ENCODE peak calls at places on chromosomes 16 and 17, in eight cellular contexts. One of them, this sample, is unnamed.

GRCh38 chr17:79746955-79747507 is 16.3 kb downstream of the ENPP7 start:
- DNase-seq in GDM1: no peak
- DNase-seq in HS-27A: no peak
- DNase-seq in kidney: no peak
- DNase-seq in ovary: no peak
- DNase-seq in left ventricle myocardium inferior: no peak
- DNase-seq in osteocyte: no peak
- DNase-seq in left ventricle myocardium superior: no peak
- DNase-seq in this sample: no peak

GRCh38 chr17:71631483-71631882 is 489.3 kb upstream of the SOX9 start:
- DNase-seq in GDM1: no peak
- DNase-seq in HS-27A: no peak
- DNase-seq in kidney: no peak
- DNase-seq in ovary: no peak
- DNase-seq in left ventricle myocardium inferior: no peak
- DNase-seq in osteocyte: no peak
- DNase-seq in left ventricle myocardium superior: no peak
- DNase-seq in this sample: no peak

GRCh38 chr16:80027007-80027965 is 426.7 kb upstream of the MAF start:
- DNase-seq in GDM1: peak
- DNase-seq in HS-27A: peak
- DNase-seq in kidney: peak
- DNase-seq in ovary: peak
- DNase-seq in left ventricle myocardium inferior: peak
- DNase-seq in osteocyte: peak
- DNase-seq in left ventricle myocardium superior: peak
- DNase-seq in this sample: peak

GRCh38 chr17:42598905-42599304 is 10.3 kb downstream of the RETREG3 start:
- DNase-seq in GDM1: no peak
- DNase-seq in HS-27A: no peak
- DNase-seq in kidney: no peak
- DNase-seq in ovary: peak
- DNase-seq in left ventricle myocardium inferior: peak
- DNase-seq in osteocyte: no peak
- DNase-seq in left ventricle myocardium superior: no peak
- DNase-seq in this sample: no peak

GRCh38 chr17:30947796-30948195 is 23.0 kb upstream of the RNF135 start:
- DNase-seq in GDM1: no peak
- DNase-seq in HS-27A: no peak
- DNase-seq in kidney: no peak
- DNase-seq in ovary: no peak
- DNase-seq in left ventricle myocardium inferior: no peak
- DNase-seq in osteocyte: no peak
- DNase-seq in left ventricle myocardium superior: no peak
- DNase-seq in this sample: no peak

GRCh38 chr17:29129731-29130130 is 50.5 kb downstream of the MYO18A start:
- DNase-seq in GDM1: no peak
- DNase-seq in HS-27A: no peak
- DNase-seq in kidney: no peak
- DNase-seq in ovary: no peak
- DNase-seq in left ventricle myocardium inferior: no peak
- DNase-seq in osteocyte: no peak
- DNase-seq in left ventricle myocardium superior: peak
- DNase-seq in this sample: no peak

GRCh38 chr17:41397003-41397665 is at the start of gene KRT31:
- DNase-seq in GDM1: no peak
- DNase-seq in HS-27A: no peak
- DNase-seq in kidney: no peak
- DNase-seq in ovary: no peak
- DNase-seq in left ventricle myocardium inferior: no peak
- DNase-seq in osteocyte: no peak
- DNase-seq in left ventricle myocardium superior: no peak
- DNase-seq in this sample: no peak

GRCh38 chr16:88820335-88821025 is 8.8 kb upstream of the APRT start:
- DNase-seq in GDM1: no peak
- DNase-seq in HS-27A: no peak
- DNase-seq in kidney: no peak
- DNase-seq in ovary: no peak
- DNase-seq in left ventricle myocardium inferior: no peak
- DNase-seq in osteocyte: no peak
- DNase-seq in left ventricle myocardium superior: no peak
- DNase-seq in this sample: no peak

GRCh38 chr17:8362651-8363332 is 13.7 kb downstream of the KRABD2 start:
- DNase-seq in GDM1: no peak
- DNase-seq in HS-27A: no peak
- DNase-seq in kidney: no peak
- DNase-seq in ovary: no peak
- DNase-seq in left ventricle myocardium inferior: no peak
- DNase-seq in osteocyte: no peak
- DNase-seq in left ventricle myocardium superior: no peak
- DNase-seq in this sample: no peak